ENCODE peak calls at places on chromosomes 3 and 15, in nine cellular contexts. K is stimulated activated CD4-positive, alpha-beta T cell treated with anti-CD3 and anti-CD28 coated beads, TNF-alpha, amount 100 ng/mL, for 4 hours; X is hippocampal formation; D is iPS-NIHi11; G is cardiac septum; Q is ELF-1; Z is AG10803; P is EL; C is GM04503. B is an unnamed sample.

GRCh38 chr3:61915296-61915695 is 353.9 kb downstream of the PTPRG start:
- DNase-seq in K (no peak), X (no peak), D (no peak), G (no peak), Q (no peak), Z (no peak), P (no peak), C (no peak), B (no peak)

GRCh38 chr3:186057594-186057993 is 51.3 kb downstream of the ETV5 start:
- DNase-seq in K (no peak), X (no peak), D (peak), G (no peak), Q (peak), Z (peak), P (peak), C (peak), B (peak)

GRCh38 chr3:20622304-20622703 is 436.3 kb upstream of the SGO1 start:
- DNase-seq in K (no peak), X (no peak), D (no peak), G (no peak), Q (no peak), Z (peak), P (peak), C (peak), B (peak)

GRCh38 chr3:44825264-44825925 is 36.3 kb upstream of the TMEM42 start:
- DNase-seq in K (no peak), X (no peak), D (no peak), G (no peak), Q (no peak), Z (peak), P (peak), C (peak), B (peak)

GRCh38 chr3:55180161-55180560 is 252.3 kb upstream of the LRTM1 start:
- DNase-seq in K (no peak), X (no peak), D (no peak), G (no peak), Q (no peak), Z (peak), P (peak), C (no peak), B (peak)

GRCh38 chr3:128647307-128647706 is 3.3 kb downstream of the RPN1 start:
- DNase-seq in K (no peak), X (no peak), D (no peak), G (no peak), Q (no peak), Z (no peak), P (no peak), C (no peak), B (no peak)

GRCh38 chr3:73419993-73420392 is 204.7 kb downstream of the PDZRN3 start:
- DNase-seq in K (no peak), X (no peak), D (no peak), G (no peak), Q (no peak), Z (no peak), P (peak), C (no peak), B (peak)

GRCh38 chr3:129690406-129690805 is 83.9 kb upstream of the PLXND1 start:
- DNase-seq in K (no peak), X (peak), D (peak), G (no peak), Q (peak), Z (peak), P (peak), C (no peak), B (peak)

GRCh38 chr15:95377251-95377852 is 953.1 kb upstream of the NR2F2 start:
- DNase-seq in K (no peak), X (no peak), D (no peak), G (no peak), Q (no peak), Z (no peak), P (no peak), C (no peak), B (peak)

GRCh38 chr15:50884583-50884982 is 23.9 kb upstream of the AP4E1 start:
- DNase-seq in K (no peak), X (no peak), D (no peak), G (no peak), Q (no peak), Z (peak), P (peak), C (no peak), B (peak)

B was measured in foreskin fibroblast.